ENCODE peak calls at places on chromosomes 16 and 17, in five cellular contexts. Q, T, I, C and L are unnamed samples.

GRCh38 chr17:55897301-55897700 is 146.4 kb downstream of the PCTP start:
- DNase-seq in Q (no peak), T (no peak), I (no peak), C (no peak), L (no peak)

GRCh38 chr17:51029142-51029541 is 91.5 kb downstream of the SPAG9 start:
- DNase-seq in Q (no peak), T (no peak), I (no peak), C (no peak), L (no peak)

GRCh38 chr17:72429066-72429638 is 308.3 kb downstream of the SOX9 start:
- DNase-seq in Q (no peak), T (no peak), I (no peak), C (no peak), L (no peak)

GRCh38 chr17:75830168-75831031 is 13.8 kb downstream of the UNC13D start:
- DNase-seq in Q (no peak), T (peak), I (no peak), C (no peak), L (no peak)

GRCh38 chr17:10668771-10669170 is 11.7 kb upstream of the MYH3 start:
- DNase-seq in Q (no peak), T (no peak), I (no peak), C (no peak), L (peak)

GRCh38 chr16:46947900-46948547 is 25.4 kb downstream of the DNAJA2 start:
- DNase-seq in Q (peak), T (peak), I (peak), C (peak), L (peak)

GRCh38 chr17:64128787-64129514 is 993 bp downstream of the ERN1 start:
- DNase-seq in Q (no peak), T (no peak), I (no peak), C (peak), L (no peak)

GRCh38 chr17:77353684-77354419 is 213.1 kb downstream of the SEC14L1 start:
- DNase-seq in Q (no peak), T (no peak), I (no peak), C (no peak), L (peak)

GRCh38 chr17:45431531-45432404 is 902 bp downstream of the ARHGAP27 start:
- DNase-seq in Q (peak), T (peak), I (no peak), C (peak), L (peak)

GRCh38 chr17:59427425-59427921 is 96.0 kb downstream of the YPEL2 start:
- DNase-seq in Q (no peak), T (no peak), I (no peak), C (no peak), L (peak)

GRCh38 chr16:3054965-3055733 is 8.8 kb downstream of the MMP25 start:
- DNase-seq in Q (no peak), T (no peak), I (no peak), C (no peak), L (no peak)

GRCh38 chr16:31082368-31083045 is 6.2 kb downstream of the PRSS53 start:
- DNase-seq in Q (no peak), T (no peak), I (no peak), C (no peak), L (no peak)

GRCh38 chr17:69684251-69684650 is 269.8 kb downstream of the MAP2K6 start:
- DNase-seq in Q (no peak), T (no peak), I (no peak), C (no peak), L (no peak)

GRCh38 chr17:3960764-3961163 is 3.5 kb downstream of the ATP2A3 start:
- DNase-seq in Q (no peak), T (no peak), I (no peak), C (no peak), L (peak)